ENCODE peak calls at places on chromosomes 12 and 14, in seven cellular contexts. One of them, this sample, is unnamed.
A peak's percentile ranks its signal among the peaks of the same experiment; 100 is the strongest.

GRCh38 chr12:15231493-15231892 is 10.3 kb upstream of the RERG start:
- DNase-seq in RWPE2: no peak
- DNase-seq in psoas muscle: no peak
- DNase-seq in cardiac muscle cell: no peak
- DNase-seq in upper lobe of right lung: no peak
- DNase-seq in tibial nerve: no peak
- DNase-seq in gastrocnemius medialis: no peak
- DNase-seq in this sample: no peak

GRCh38 chr14:91714805-91715204 is 17.1 kb downstream of the CATSPERB start:
- DNase-seq in RWPE2: no peak
- DNase-seq in psoas muscle: no peak
- DNase-seq in cardiac muscle cell: no peak
- DNase-seq in upper lobe of right lung: no peak
- DNase-seq in tibial nerve: no peak
- DNase-seq in gastrocnemius medialis: no peak
- DNase-seq in this sample: no peak

GRCh38 chr12:24947541-24948451 is 1.1 kb downstream of the BCAT1 start:
- DNase-seq in RWPE2: no peak
- DNase-seq in psoas muscle: no peak
- DNase-seq in cardiac muscle cell: peak; percentile 33
- DNase-seq in upper lobe of right lung: no peak
- DNase-seq in tibial nerve: no peak
- DNase-seq in gastrocnemius medialis: no peak
- DNase-seq in this sample: no peak

GRCh38 chr12:125561-125960 is 59.0 kb downstream of the IQSEC3 start:
- DNase-seq in RWPE2: no peak
- DNase-seq in psoas muscle: no peak
- DNase-seq in cardiac muscle cell: no peak
- DNase-seq in upper lobe of right lung: no peak
- DNase-seq in tibial nerve: no peak
- DNase-seq in gastrocnemius medialis: no peak
- DNase-seq in this sample: no peak

GRCh38 chr12:52837341-52837741 is 3.2 kb upstream of the KRT79 start:
- DNase-seq in RWPE2: no peak
- DNase-seq in psoas muscle: no peak
- DNase-seq in cardiac muscle cell: peak; percentile 88
- DNase-seq in upper lobe of right lung: no peak
- DNase-seq in tibial nerve: no peak
- DNase-seq in gastrocnemius medialis: no peak
- DNase-seq in this sample: peak; percentile 73

GRCh38 chr14:76576047-76576741 is 185.1 kb upstream of the VASH1 start:
- DNase-seq in RWPE2: peak; percentile 36
- DNase-seq in psoas muscle: no peak
- DNase-seq in cardiac muscle cell: peak; percentile 32
- DNase-seq in upper lobe of right lung: no peak
- DNase-seq in tibial nerve: no peak
- DNase-seq in gastrocnemius medialis: no peak
- DNase-seq in this sample: no peak

GRCh38 chr14:103884854-103885253 is 37.5 kb upstream of the PPP1R13B start:
- DNase-seq in RWPE2: no peak
- DNase-seq in psoas muscle: no peak
- DNase-seq in cardiac muscle cell: no peak
- DNase-seq in upper lobe of right lung: no peak
- DNase-seq in tibial nerve: no peak
- DNase-seq in gastrocnemius medialis: no peak
- DNase-seq in this sample: no peak

GRCh38 chr12:131793623-131794022 is 34.6 kb upstream of the MMP17 start:
- DNase-seq in RWPE2: no peak
- DNase-seq in psoas muscle: peak; percentile 42
- DNase-seq in cardiac muscle cell: peak; percentile 37
- DNase-seq in upper lobe of right lung: no peak
- DNase-seq in tibial nerve: no peak
- DNase-seq in gastrocnemius medialis: no peak
- DNase-seq in this sample: no peak

GRCh38 chr14:105473677-105474477 is 744 bp upstream of the CRIP2 start:
- DNase-seq in RWPE2: peak; percentile 100
- DNase-seq in psoas muscle: peak; percentile 86
- DNase-seq in cardiac muscle cell: peak; percentile 93
- DNase-seq in upper lobe of right lung: peak; percentile 93
- DNase-seq in tibial nerve: peak; percentile 66
- DNase-seq in gastrocnemius medialis: no peak
- DNase-seq in this sample: peak; percentile 70

GRCh38 chr12:46442239-46442638 is 69.7 kb upstream of the SLC38A2 start:
- DNase-seq in RWPE2: no peak
- DNase-seq in psoas muscle: no peak
- DNase-seq in cardiac muscle cell: peak; percentile 44
- DNase-seq in upper lobe of right lung: no peak
- DNase-seq in tibial nerve: no peak
- DNase-seq in gastrocnemius medialis: no peak
- DNase-seq in this sample: peak; percentile 63

GRCh38 chr12:33813536-33813935 is 208.8 kb upstream of the ALG10 start:
- DNase-seq in RWPE2: no peak
- DNase-seq in psoas muscle: no peak
- DNase-seq in cardiac muscle cell: no peak
- DNase-seq in upper lobe of right lung: no peak
- DNase-seq in tibial nerve: no peak
- DNase-seq in gastrocnemius medialis: no peak
- DNase-seq in this sample: no peak

DNA sequence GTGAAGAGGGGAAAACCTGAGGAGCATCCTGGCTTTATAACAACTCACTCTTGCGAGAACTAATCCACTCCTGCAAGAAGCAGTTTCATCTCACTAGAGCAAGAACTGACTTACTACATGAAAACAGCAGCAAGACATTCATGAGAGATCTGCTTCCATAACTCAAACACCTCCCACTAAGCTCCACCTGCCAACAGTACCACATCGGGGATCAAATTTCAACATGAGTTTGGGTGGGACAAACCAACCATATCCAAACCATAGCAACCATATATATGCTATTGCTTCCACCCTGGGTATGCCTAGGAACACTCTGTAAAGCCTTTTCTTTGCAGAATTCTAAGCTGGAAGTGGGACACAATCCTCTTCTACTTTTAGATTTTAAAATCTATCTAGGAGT is 13.9 kb upstream of the AVPR1A start:
- DNase-seq in RWPE2: no peak
- DNase-seq in psoas muscle: no peak
- DNase-seq in cardiac muscle cell: no peak
- DNase-seq in upper lobe of right lung: no peak
- DNase-seq in tibial nerve: no peak
- DNase-seq in gastrocnemius medialis: no peak
- DNase-seq in this sample: no peak
- TF ChIP-seq CTCF in RWPE2: no peak
- TF ChIP-seq CTCF in psoas muscle: no peak
- TF ChIP-seq CTCF in cardiac muscle cell: no peak
- TF ChIP-seq CTCF in upper lobe of right lung: no peak
- TF ChIP-seq CTCF in tibial nerve: no peak
- TF ChIP-seq CTCF in gastrocnemius medialis: no peak
- TF ChIP-seq CTCF in this sample: no peak

GRCh38 chr12:103965590-103966407 is at the start of gene TDG:
- DNase-seq in RWPE2: peak; percentile 98
- DNase-seq in psoas muscle: peak; percentile 99
- DNase-seq in cardiac muscle cell: peak; percentile 100
- DNase-seq in upper lobe of right lung: peak; percentile 99
- DNase-seq in tibial nerve: peak; percentile 98
- DNase-seq in gastrocnemius medialis: peak; percentile 98
- DNase-seq in this sample: peak; percentile 98
- TF ChIP-seq CTCF in RWPE2: peak; percentile 18
- TF ChIP-seq CTCF in psoas muscle: no peak
- TF ChIP-seq CTCF in cardiac muscle cell: no peak
- TF ChIP-seq CTCF in upper lobe of right lung: peak; percentile 18
- TF ChIP-seq CTCF in tibial nerve: peak; percentile 3
- TF ChIP-seq CTCF in gastrocnemius medialis: no peak
- TF ChIP-seq CTCF in this sample: peak; percentile 44

GRCh38 chr12:122943196-122943595 is 23.1 kb downstream of the ABCB9 start:
- DNase-seq in RWPE2: no peak
- DNase-seq in psoas muscle: no peak
- DNase-seq in cardiac muscle cell: peak; percentile 34
- DNase-seq in upper lobe of right lung: no peak
- DNase-seq in tibial nerve: no peak
- DNase-seq in gastrocnemius medialis: no peak
- DNase-seq in this sample: no peak
- TF ChIP-seq CTCF in RWPE2: no peak
- TF ChIP-seq CTCF in psoas muscle: no peak
- TF ChIP-seq CTCF in cardiac muscle cell: no peak
- TF ChIP-seq CTCF in upper lobe of right lung: no peak
- TF ChIP-seq CTCF in tibial nerve: no peak
- TF ChIP-seq CTCF in gastrocnemius medialis: no peak
- TF ChIP-seq CTCF in this sample: no peak

GRCh38 chr14:61196792-61197191 is 84.3 kb downstream of the TMEM30B start:
- DNase-seq in RWPE2: no peak
- DNase-seq in psoas muscle: no peak
- DNase-seq in cardiac muscle cell: no peak
- DNase-seq in upper lobe of right lung: no peak
- DNase-seq in tibial nerve: no peak
- DNase-seq in gastrocnemius medialis: no peak
- DNase-seq in this sample: no peak

GRCh38 chr14:61192970-61193369 is 88.2 kb downstream of the TMEM30B start:
- DNase-seq in RWPE2: no peak
- DNase-seq in psoas muscle: no peak
- DNase-seq in cardiac muscle cell: no peak
- DNase-seq in upper lobe of right lung: no peak
- DNase-seq in tibial nerve: no peak
- DNase-seq in gastrocnemius medialis: no peak
- DNase-seq in this sample: no peak

GRCh38 chr14:61193471-61193870 is 87.7 kb downstream of the TMEM30B start:
- DNase-seq in RWPE2: no peak
- DNase-seq in psoas muscle: no peak
- DNase-seq in cardiac muscle cell: no peak
- DNase-seq in upper lobe of right lung: no peak
- DNase-seq in tibial nerve: no peak
- DNase-seq in gastrocnemius medialis: no peak
- DNase-seq in this sample: no peak

GRCh38 chr14:61197416-61197815 is 83.7 kb downstream of the TMEM30B start:
- DNase-seq in RWPE2: no peak
- DNase-seq in psoas muscle: no peak
- DNase-seq in cardiac muscle cell: no peak
- DNase-seq in upper lobe of right lung: no peak
- DNase-seq in tibial nerve: no peak
- DNase-seq in gastrocnemius medialis: no peak
- DNase-seq in this sample: no peak

GRCh38 chr14:61196034-61196433 is 85.1 kb downstream of the TMEM30B start:
- DNase-seq in RWPE2: no peak
- DNase-seq in psoas muscle: no peak
- DNase-seq in cardiac muscle cell: peak; percentile 25
- DNase-seq in upper lobe of right lung: no peak
- DNase-seq in tibial nerve: no peak
- DNase-seq in gastrocnemius medialis: no peak
- DNase-seq in this sample: no peak
- TF ChIP-seq CTCF in RWPE2: no peak
- TF ChIP-seq CTCF in psoas muscle: no peak
- TF ChIP-seq CTCF in cardiac muscle cell: peak; percentile 17
- TF ChIP-seq CTCF in upper lobe of right lung: no peak
- TF ChIP-seq CTCF in tibial nerve: no peak
- TF ChIP-seq CTCF in gastrocnemius medialis: no peak
- TF ChIP-seq CTCF in this sample: peak; percentile 15

GRCh38 chr12:109240365-109240764 is 68.7 kb downstream of the FOXN4 start:
- DNase-seq in RWPE2: no peak
- DNase-seq in psoas muscle: no peak
- DNase-seq in cardiac muscle cell: no peak
- DNase-seq in upper lobe of right lung: no peak
- DNase-seq in tibial nerve: no peak
- DNase-seq in gastrocnemius medialis: no peak
- DNase-seq in this sample: no peak

GRCh38 chr12:109239179-109239578 is 69.9 kb downstream of the FOXN4 start:
- DNase-seq in RWPE2: no peak
- DNase-seq in psoas muscle: no peak
- DNase-seq in cardiac muscle cell: no peak
- DNase-seq in upper lobe of right lung: no peak
- DNase-seq in tibial nerve: no peak
- DNase-seq in gastrocnemius medialis: no peak
- DNase-seq in this sample: no peak

GRCh38 chr12:109244043-109244442 is 65.0 kb downstream of the FOXN4 start:
- DNase-seq in RWPE2: no peak
- DNase-seq in psoas muscle: no peak
- DNase-seq in cardiac muscle cell: peak; percentile 2
- DNase-seq in upper lobe of right lung: no peak
- DNase-seq in tibial nerve: no peak
- DNase-seq in gastrocnemius medialis: no peak
- DNase-seq in this sample: no peak

GRCh38 chr12:109239691-109240090 is 69.4 kb downstream of the FOXN4 start:
- DNase-seq in RWPE2: no peak
- DNase-seq in psoas muscle: no peak
- DNase-seq in cardiac muscle cell: no peak
- DNase-seq in upper lobe of right lung: no peak
- DNase-seq in tibial nerve: no peak
- DNase-seq in gastrocnemius medialis: no peak
- DNase-seq in this sample: no peak

DNA sequence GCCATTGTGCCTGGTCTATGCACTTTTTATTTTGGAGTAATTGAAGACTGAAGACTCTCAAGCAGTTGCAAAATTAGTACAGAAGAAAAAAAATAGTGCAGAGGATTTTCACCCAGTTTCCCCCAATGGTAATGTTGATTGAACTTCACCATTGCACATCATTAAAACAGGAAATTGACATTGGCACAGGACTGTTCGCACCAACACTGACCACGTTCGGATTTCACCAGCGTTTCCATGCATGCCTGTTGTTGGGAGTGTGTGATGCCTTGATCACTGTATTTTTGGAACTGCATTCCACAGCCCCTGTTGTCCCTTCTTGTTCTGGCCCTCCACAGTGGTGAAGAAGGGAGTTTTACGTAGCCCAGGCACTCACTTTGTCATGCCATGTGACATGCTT is 67.1 kb downstream of the FOXN4 start:
- DNase-seq in RWPE2: no peak
- DNase-seq in psoas muscle: no peak
- DNase-seq in cardiac muscle cell: no peak
- DNase-seq in upper lobe of right lung: no peak
- DNase-seq in tibial nerve: no peak
- DNase-seq in gastrocnemius medialis: no peak
- DNase-seq in this sample: no peak
- TF ChIP-seq CTCF in RWPE2: no peak
- TF ChIP-seq CTCF in psoas muscle: no peak
- TF ChIP-seq CTCF in cardiac muscle cell: no peak
- TF ChIP-seq CTCF in upper lobe of right lung: no peak
- TF ChIP-seq CTCF in tibial nerve: no peak
- TF ChIP-seq CTCF in gastrocnemius medialis: no peak
- TF ChIP-seq CTCF in this sample: no peak

This sample was measured in HFFc6.